ENCODE peak calls at places on chromosomes 6 and 20, in four cellular contexts. S, U, C and X are unnamed samples.

GRCh38 chr6:22680950-22681349 is 111.6 kb downstream of the HDGFL1 start:
- DNase-seq in U (no peak), S (no peak), C (no peak), X (no peak)

GRCh38 chr20:64232794-64233193 is 22.8 kb upstream of the PCMTD2 start:
- DNase-seq in U (no peak), C (no peak), S (peak; percentile 54), X (no peak)

GRCh38 chr6:151248295-151248694 is 8.5 kb downstream of the AKAP12 start:
- DNase-seq in S (no peak), U (no peak), C (no peak), X (no peak)

GRCh38 chr6:82712826-82713225 is 349.2 kb downstream of the TPBG start:
- DNase-seq in U (no peak), C (no peak), S (no peak), X (no peak)

GRCh38 chr20:36541227-36542018 is at the start of gene MYL9:
- DNase-seq in S (no peak), U (no peak), C (no peak), X (no peak)

GRCh38 chr6:100701728-100702127 is 179.4 kb downstream of the ASCC3 start:
- DNase-seq in U (no peak), C (no peak), S (no peak), X (no peak)

GRCh38 chr20:61887694-61888093 is 178.0 kb downstream of the TAF4 start:
- DNase-seq in U (no peak), C (peak; percentile 31), S (peak; percentile 53), X (no peak)

GRCh38 chr6:3318821-3319540 is 60.2 kb downstream of the PSMG4 start:
- DNase-seq in U (no peak), S (peak; percentile 58), C (no peak), X (no peak)

GRCh38 chr6:138677538-138677937 is 96.0 kb upstream of the CCDC28A start:
- DNase-seq in S (no peak), C (no peak), U (no peak), X (no peak)

GRCh38 chr20:1891263-1892121 is 3.7 kb upstream of the SIRPA start:
- DNase-seq in C (peak; percentile 84), U (no peak), S (no peak), X (no peak)

GRCh38 chr20:10217517-10218410 is 866 bp upstream of the SNAP25 start:
- DNase-seq in U (no peak), C (peak; percentile 86), S (no peak), X (no peak)

GRCh38 chr20:8932192-8933150 is 136.4 kb upstream of the PLCB4 start:
- DNase-seq in U (no peak), C (no peak), S (no peak), X (no peak)

GRCh38 chr6:56683882-56684281 is 41.2 kb upstream of the DST start:
- DNase-seq in U (no peak), C (no peak), S (no peak), X (no peak)

GRCh38 chr20:45341939-45342862 is 6.0 kb downstream of the SDC4 start:
- DNase-seq in U (no peak), S (no peak), C (peak; percentile 66), X (no peak)

GRCh38 chr6:52183131-52183530 is 3.0 kb upstream of the IL17A start:
- DNase-seq in S (no peak), C (no peak), U (no peak), X (no peak)

GRCh38 chr20:10337291-10337690 is 96.7 kb downstream of the MKKS start:
- DNase-seq in C (no peak), S (no peak), U (no peak), X (no peak)

GRCh38 chr6:56335733-56336132 is 88.4 kb upstream of the COL21A1 start:
- DNase-seq in U (no peak), S (no peak), C (no peak), X (no peak)

GRCh38 chr6:145567853-145568252 is 167.5 kb downstream of the EPM2A start:
- DNase-seq in U (no peak), S (no peak), C (no peak), X (no peak)